ENCODE peak calls at places on chromosome 14, in seven cellular contexts. One of them, this sample, is unnamed.

GRCh38 chr14:25833341-25834121 is 764.3 kb downstream of the NOVA1 start:
- DNase-seq in germinal center: no peak
- DNase-seq in type B pancreatic cell: no peak
- DNase-seq in endothelial cell: peak
- DNase-seq in cardiac septum: no peak
- DNase-seq in brain pericyte: no peak
- DNase-seq in ovary: no peak
- DNase-seq in this sample: no peak

GRCh38 chr14:72646861-72647528 is 246.9 kb downstream of the DPF3 start:
- DNase-seq in germinal center: no peak
- DNase-seq in type B pancreatic cell: no peak
- DNase-seq in endothelial cell: no peak
- DNase-seq in cardiac septum: no peak
- DNase-seq in brain pericyte: peak
- DNase-seq in ovary: no peak
- DNase-seq in this sample: no peak

GRCh38 chr14:76376878-76377523 is 1.1 kb downstream of the ESRRB start:
- DNase-seq in germinal center: no peak
- DNase-seq in type B pancreatic cell: no peak
- DNase-seq in endothelial cell: no peak
- DNase-seq in cardiac septum: no peak
- DNase-seq in brain pericyte: no peak
- DNase-seq in ovary: no peak
- DNase-seq in this sample: no peak

GRCh38 chr14:76844223-76844622 is 18.0 kb downstream of the LRRC74A start:
- DNase-seq in germinal center: no peak
- DNase-seq in type B pancreatic cell: no peak
- DNase-seq in endothelial cell: peak
- DNase-seq in cardiac septum: peak
- DNase-seq in brain pericyte: no peak
- DNase-seq in ovary: peak
- DNase-seq in this sample: no peak

GRCh38 chr14:56107615-56108014 is 10.6 kb upstream of the PELI2 start:
- DNase-seq in germinal center: no peak
- DNase-seq in type B pancreatic cell: no peak
- DNase-seq in endothelial cell: no peak
- DNase-seq in cardiac septum: no peak
- DNase-seq in brain pericyte: no peak
- DNase-seq in ovary: no peak
- DNase-seq in this sample: no peak

GRCh38 chr14:32724864-32725550 is 213.7 kb upstream of the NPAS3 start:
- DNase-seq in germinal center: no peak
- DNase-seq in type B pancreatic cell: no peak
- DNase-seq in endothelial cell: no peak
- DNase-seq in cardiac septum: no peak
- DNase-seq in brain pericyte: peak
- DNase-seq in ovary: no peak
- DNase-seq in this sample: no peak

GRCh38 chr14:80996049-80996901 is 40.9 kb downstream of the TSHR start:
- DNase-seq in germinal center: peak
- DNase-seq in type B pancreatic cell: no peak
- DNase-seq in endothelial cell: peak
- DNase-seq in cardiac septum: no peak
- DNase-seq in brain pericyte: peak
- DNase-seq in ovary: no peak
- DNase-seq in this sample: no peak

GRCh38 chr14:75298187-75298985 is 19.8 kb downstream of the FOS start:
- DNase-seq in germinal center: no peak
- DNase-seq in type B pancreatic cell: no peak
- DNase-seq in endothelial cell: no peak
- DNase-seq in cardiac septum: no peak
- DNase-seq in brain pericyte: no peak
- DNase-seq in ovary: peak
- DNase-seq in this sample: no peak

GRCh38 chr14:58844544-58844943 is 206.8 kb downstream of the DACT1 start:
- DNase-seq in germinal center: no peak
- DNase-seq in type B pancreatic cell: no peak
- DNase-seq in endothelial cell: no peak
- DNase-seq in cardiac septum: no peak
- DNase-seq in brain pericyte: no peak
- DNase-seq in ovary: no peak
- DNase-seq in this sample: no peak

GRCh38 chr14:92362781-92363235 is 39.8 kb downstream of the SLC24A4 start:
- DNase-seq in germinal center: no peak
- DNase-seq in type B pancreatic cell: no peak
- DNase-seq in endothelial cell: no peak
- DNase-seq in cardiac septum: no peak
- DNase-seq in brain pericyte: no peak
- DNase-seq in ovary: no peak
- DNase-seq in this sample: no peak

GRCh38 chr14:34835312-34835711 is 39.8 kb downstream of the BAZ1A start:
- DNase-seq in germinal center: no peak
- DNase-seq in type B pancreatic cell: no peak
- DNase-seq in endothelial cell: no peak
- DNase-seq in cardiac septum: no peak
- DNase-seq in brain pericyte: no peak
- DNase-seq in ovary: no peak
- DNase-seq in this sample: no peak

GRCh38 chr14:92322516-92322915 is 449 bp upstream of the SLC24A4 start:
- DNase-seq in germinal center: no peak
- DNase-seq in type B pancreatic cell: no peak
- DNase-seq in endothelial cell: no peak
- DNase-seq in cardiac septum: no peak
- DNase-seq in brain pericyte: no peak
- DNase-seq in ovary: no peak
- DNase-seq in this sample: no peak

GRCh38 chr14:104955396-104955770 is 22.8 kb downstream of the AHNAK2 start:
- DNase-seq in germinal center: no peak
- DNase-seq in type B pancreatic cell: no peak
- DNase-seq in endothelial cell: no peak
- DNase-seq in cardiac septum: no peak
- DNase-seq in brain pericyte: no peak
- DNase-seq in ovary: peak
- DNase-seq in this sample: no peak

GRCh38 chr14:89501381-89501780 is 84.3 kb upstream of the FOXN3 start:
- DNase-seq in germinal center: no peak
- DNase-seq in type B pancreatic cell: no peak
- DNase-seq in endothelial cell: no peak
- DNase-seq in cardiac septum: no peak
- DNase-seq in brain pericyte: no peak
- DNase-seq in ovary: no peak
- DNase-seq in this sample: no peak

GRCh38 chr14:94970937-94971730 is 186.2 kb downstream of the DICER1 start:
- DNase-seq in germinal center: no peak
- DNase-seq in type B pancreatic cell: no peak
- DNase-seq in endothelial cell: no peak
- DNase-seq in cardiac septum: no peak
- DNase-seq in brain pericyte: no peak
- DNase-seq in ovary: no peak
- DNase-seq in this sample: no peak

GRCh38 chr14:59438148-59438766 is 26.9 kb downstream of the GPR135 start:
- DNase-seq in germinal center: no peak
- DNase-seq in type B pancreatic cell: no peak
- DNase-seq in endothelial cell: no peak
- DNase-seq in cardiac septum: no peak
- DNase-seq in brain pericyte: no peak
- DNase-seq in ovary: no peak
- DNase-seq in this sample: no peak

GRCh38 chr14:22888662-22889061 is 5.6 kb downstream of the REM2 start:
- DNase-seq in germinal center: no peak
- DNase-seq in type B pancreatic cell: no peak
- DNase-seq in endothelial cell: no peak
- DNase-seq in cardiac septum: no peak
- DNase-seq in brain pericyte: no peak
- DNase-seq in ovary: no peak
- DNase-seq in this sample: no peak

GRCh38 chr14:100345711-100346110 is 22.6 kb downstream of the SLC25A47 start:
- DNase-seq in germinal center: no peak
- DNase-seq in type B pancreatic cell: no peak
- DNase-seq in endothelial cell: no peak
- DNase-seq in cardiac septum: peak
- DNase-seq in brain pericyte: no peak
- DNase-seq in ovary: no peak
- DNase-seq in this sample: no peak

GRCh38 chr14:101323111-101323510 is 238.2 kb upstream of the DIO3 start:
- DNase-seq in germinal center: no peak
- DNase-seq in type B pancreatic cell: no peak
- DNase-seq in endothelial cell: no peak
- DNase-seq in cardiac septum: no peak
- DNase-seq in brain pericyte: no peak
- DNase-seq in ovary: no peak
- DNase-seq in this sample: no peak

GRCh38 chr14:34629657-34630529 is at the start of gene SNX6:
- DNase-seq in germinal center: peak
- DNase-seq in type B pancreatic cell: peak
- DNase-seq in endothelial cell: peak
- DNase-seq in cardiac septum: peak
- DNase-seq in brain pericyte: no peak
- DNase-seq in ovary: peak
- DNase-seq in this sample: peak

GRCh38 chr14:87966816-87967215 is 26.2 kb downstream of the GALC start:
- DNase-seq in germinal center: no peak
- DNase-seq in type B pancreatic cell: no peak
- DNase-seq in endothelial cell: no peak
- DNase-seq in cardiac septum: no peak
- DNase-seq in brain pericyte: no peak
- DNase-seq in ovary: no peak
- DNase-seq in this sample: no peak

GRCh38 chr14:100307215-100308111 is 1.2 kb upstream of the SLC25A29 start:
- DNase-seq in germinal center: no peak
- DNase-seq in type B pancreatic cell: no peak
- DNase-seq in endothelial cell: peak
- DNase-seq in cardiac septum: no peak
- DNase-seq in brain pericyte: no peak
- DNase-seq in ovary: peak
- DNase-seq in this sample: no peak

GRCh38 chr14:50139192-50139591 is 22.8 kb upstream of the VCPKMT start:
- DNase-seq in germinal center: no peak
- DNase-seq in type B pancreatic cell: no peak
- DNase-seq in endothelial cell: no peak
- DNase-seq in cardiac septum: no peak
- DNase-seq in brain pericyte: no peak
- DNase-seq in ovary: no peak
- DNase-seq in this sample: no peak

GRCh38 chr14:89767861-89768268 is 186.7 kb downstream of the EFCAB11 start:
- DNase-seq in germinal center: peak
- DNase-seq in type B pancreatic cell: no peak
- DNase-seq in endothelial cell: peak
- DNase-seq in cardiac septum: no peak
- DNase-seq in brain pericyte: no peak
- DNase-seq in ovary: no peak
- DNase-seq in this sample: no peak

GRCh38 chr14:94670692-94671285 is 58.6 kb downstream of the SERPINA3 start:
- DNase-seq in germinal center: no peak
- DNase-seq in type B pancreatic cell: peak
- DNase-seq in endothelial cell: no peak
- DNase-seq in cardiac septum: peak
- DNase-seq in brain pericyte: no peak
- DNase-seq in ovary: no peak
- DNase-seq in this sample: peak

GRCh38 chr14:24255931-24256696 is 6.9 kb downstream of the TGM1 start:
- DNase-seq in germinal center: no peak
- DNase-seq in type B pancreatic cell: no peak
- DNase-seq in endothelial cell: no peak
- DNase-seq in cardiac septum: no peak
- DNase-seq in brain pericyte: no peak
- DNase-seq in ovary: peak
- DNase-seq in this sample: no peak

This sample was measured in coronary artery.